ENCODE peak calls at places on chromosomes 7 and 10, in six cellular contexts. A, L, J, Q, R and X are unnamed samples.

GRCh38 chr10:93333278-93333978 is 148.7 kb downstream of the MYOF start:
- DNase-seq in A (no peak), J (peak), Q (no peak), R (no peak), L (no peak), X (no peak)

GRCh38 chr10:95319239-95319638 is 28.4 kb upstream of the PDLIM1 start:
- DNase-seq in A (no peak), R (peak), L (peak), J (no peak), Q (no peak), X (no peak)

GRCh38 chr10:110786172-110786571 is 85.6 kb upstream of the PDCD4 start:
- DNase-seq in L (peak), R (no peak), J (no peak), A (no peak), Q (no peak), X (no peak)

GRCh38 chr7:99562832-99563231 is 4.4 kb downstream of the ZNF655 start:
- DNase-seq in L (peak), R (peak), A (peak), Q (no peak), J (no peak), X (no peak)

GRCh38 chr7:6160191-6160623 is 112.2 kb downstream of the CYTH3 start:
- DNase-seq in J (peak), A (no peak), Q (peak), R (peak), L (peak), X (no peak)

GRCh38 chr7:51255050-51255449 is 61.6 kb downstream of the COBL start:
- DNase-seq in R (no peak), L (no peak), A (no peak), Q (no peak), J (no peak), X (no peak)

GRCh38 chr10:6108631-6109443 is 20.0 kb downstream of the RBM17 start:
- DNase-seq in R (peak), L (peak), Q (peak), J (peak), A (peak), X (peak)

GRCh38 chr10:88347022-88347421 is 236.1 kb downstream of the RNLS start:
- DNase-seq in Q (no peak), A (no peak), J (no peak), R (no peak), L (no peak), X (no peak)

GRCh38 chr7:84914598-84914997 is 272.3 kb downstream of the SEMA3D start:
- DNase-seq in L (no peak), A (peak), Q (no peak), R (no peak), J (no peak), X (no peak)

GRCh38 chr10:12364559-12364958 is 15.2 kb downstream of the CAMK1D start:
- DNase-seq in Q (no peak), L (no peak), J (no peak), A (no peak), R (no peak), X (no peak)

GRCh38 chr10:129730993-129731325 is 233.1 kb downstream of the EBF3 start:
- DNase-seq in A (no peak), L (no peak), J (peak), Q (no peak), R (no peak), X (no peak)

GRCh38 chr7:2577914-2578680 is 19.3 kb downstream of the IQCE start:
- DNase-seq in Q (no peak), A (no peak), L (no peak), J (no peak), R (no peak), X (no peak)

DNA sequence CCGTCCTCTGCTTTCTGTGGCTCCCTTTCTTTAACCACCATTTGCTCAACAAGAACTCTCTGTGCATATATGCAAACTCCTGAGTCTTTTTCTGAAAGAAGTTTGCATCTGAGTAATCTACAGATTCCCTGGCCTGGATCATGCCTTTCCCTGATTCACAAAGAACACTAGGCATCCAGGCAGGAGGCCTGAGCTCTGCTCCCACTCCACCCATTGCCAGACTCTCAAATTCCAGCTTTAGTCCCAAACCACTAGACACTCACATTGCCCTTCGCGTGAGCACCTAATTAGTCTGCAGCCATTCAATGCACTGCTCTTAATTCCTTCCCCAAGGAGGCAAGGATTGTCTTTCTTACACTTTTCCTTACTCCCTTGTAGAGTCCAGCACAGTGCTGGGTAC is 60.9 kb downstream of the ABCC2 start:
- DNase-seq in L (no peak), R (peak), Q (no peak), J (no peak), A (no peak), X (no peak)
- H2AFZ ChIP-seq in L (no peak), R (peak), Q (peak), J (no peak), A (no peak), X (no peak)

GRCh38 chr7:130299909-130300308 is 6.9 kb downstream of the CPA4 start:
- DNase-seq in R (no peak), L (no peak), A (no peak), Q (no peak), J (no peak), X (no peak)

GRCh38 chr7:130298927-130299326 is 6.0 kb downstream of the CPA4 start:
- DNase-seq in L (no peak), Q (no peak), A (no peak), R (no peak), J (no peak), X (no peak)

GRCh38 chr7:130296221-130296951 is 3.4 kb downstream of the CPA4 start:
- DNase-seq in R (peak), L (no peak), Q (no peak), A (no peak), J (no peak), X (no peak)

GRCh38 chr7:130297628-130298027 is 4.7 kb downstream of the CPA4 start:
- DNase-seq in J (no peak), Q (no peak), R (no peak), L (no peak), A (no peak), X (no peak)

DNA sequence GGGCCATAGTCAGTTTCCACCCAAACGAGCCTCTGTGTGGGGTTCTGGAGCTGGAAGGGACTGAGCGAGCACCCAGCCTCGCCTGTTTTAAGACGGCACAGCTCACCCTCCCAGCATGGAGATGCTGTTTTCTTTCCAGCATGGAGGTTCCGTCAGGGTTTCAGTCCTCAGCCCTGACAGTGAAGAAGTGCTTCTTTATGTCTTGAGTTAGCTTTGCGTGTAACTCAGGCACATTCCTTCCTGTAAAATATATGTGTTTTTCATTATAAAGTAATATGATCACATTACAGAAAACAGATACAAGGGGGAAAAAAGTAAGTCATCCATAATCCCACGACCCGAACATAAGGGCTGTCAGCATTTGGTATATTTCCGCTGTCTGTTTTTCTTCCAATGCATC is 5.1 kb downstream of the CPA4 start:
- DNase-seq in A (no peak), Q (no peak), L (no peak), J (no peak), R (no peak), X (no peak)
- H2AFZ ChIP-seq in A (no peak), Q (no peak), L (no peak), J (no peak), R (no peak), X (no peak)

DNA sequence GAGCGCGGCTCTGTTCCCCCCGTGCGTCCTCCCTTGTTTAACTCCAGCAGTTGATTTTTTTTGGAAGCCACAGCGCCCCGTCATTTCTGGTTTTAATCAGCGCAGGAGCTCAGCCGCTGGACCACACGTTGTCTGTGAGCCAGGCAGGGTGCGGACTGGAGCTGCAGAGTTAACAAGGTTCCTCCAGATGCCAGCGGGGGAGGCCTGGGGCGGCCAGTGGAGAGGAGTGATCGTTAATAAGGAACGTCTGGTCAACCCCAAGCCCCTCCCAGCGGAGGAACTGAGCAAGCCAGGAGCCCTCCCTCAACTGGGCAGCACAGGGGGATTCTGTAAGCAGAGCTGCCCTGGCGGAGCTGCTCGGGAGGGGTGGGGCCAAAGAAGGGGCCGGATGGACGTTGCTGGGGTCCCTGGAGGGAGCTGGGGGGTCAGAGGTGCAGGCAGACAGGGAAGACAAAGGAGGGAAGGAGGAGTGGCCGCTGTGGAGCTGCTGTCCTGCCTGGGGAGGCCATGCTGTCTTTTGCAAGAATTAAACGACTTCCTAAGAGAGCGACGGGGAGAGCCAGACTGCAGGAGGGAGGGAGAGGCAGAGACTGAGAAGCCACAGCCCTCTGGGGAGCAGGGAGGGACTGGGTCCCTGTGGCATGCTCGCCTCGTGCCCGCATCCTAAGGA is 537.2 kb upstream of the FOXK1 start:
- DNase-seq in L (peak), A (no peak), Q (peak), J (peak), R (no peak), X (no peak)
- H2AFZ ChIP-seq in L (peak), A (no peak), Q (no peak), J (no peak), R (no peak), X (no peak)

DNA sequence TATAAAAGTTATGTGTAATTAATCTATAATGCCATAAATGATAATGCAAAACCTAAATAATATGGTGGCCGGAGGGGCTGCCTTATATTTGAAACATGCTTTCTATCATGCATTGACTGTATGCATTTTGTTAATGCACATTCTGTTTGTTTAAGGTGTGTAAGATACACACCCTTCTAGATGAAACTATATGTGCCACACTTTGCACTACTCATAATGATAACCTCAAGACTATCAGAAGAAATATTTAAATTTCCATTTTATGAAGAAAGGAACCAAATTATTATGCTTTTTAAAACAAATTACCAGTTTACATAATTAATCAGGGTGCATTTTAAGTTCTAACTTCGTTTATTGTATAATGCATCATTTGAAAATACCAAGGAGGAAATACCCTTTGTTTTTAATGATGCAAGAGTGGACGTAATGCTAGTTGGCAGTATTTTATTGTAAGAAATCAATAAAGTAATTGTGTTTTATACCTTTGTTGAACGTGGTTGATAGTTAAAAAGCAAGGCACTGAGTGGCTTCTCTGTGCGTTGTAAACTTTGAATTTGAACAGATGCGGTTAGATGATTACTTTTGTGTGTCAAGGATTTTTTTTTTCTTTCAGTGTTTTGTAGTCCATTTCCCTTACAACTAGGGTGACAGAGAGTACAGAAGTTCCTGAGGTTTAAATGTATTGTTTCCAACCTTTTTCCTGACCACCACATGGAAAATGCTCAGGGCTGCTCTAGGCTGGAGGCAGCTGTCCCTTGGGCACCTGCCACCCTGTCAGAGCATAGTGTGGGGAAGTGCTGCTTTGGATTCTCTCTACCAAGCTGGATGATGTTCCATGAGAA is 21.6 kb downstream of the NRBF2 start:
- DNase-seq in Q (no peak), R (no peak), J (no peak), A (no peak), L (no peak), X (no peak)
- H2AFZ ChIP-seq in Q (no peak), R (no peak), J (no peak), A (no peak), L (no peak), X (no peak)

DNA sequence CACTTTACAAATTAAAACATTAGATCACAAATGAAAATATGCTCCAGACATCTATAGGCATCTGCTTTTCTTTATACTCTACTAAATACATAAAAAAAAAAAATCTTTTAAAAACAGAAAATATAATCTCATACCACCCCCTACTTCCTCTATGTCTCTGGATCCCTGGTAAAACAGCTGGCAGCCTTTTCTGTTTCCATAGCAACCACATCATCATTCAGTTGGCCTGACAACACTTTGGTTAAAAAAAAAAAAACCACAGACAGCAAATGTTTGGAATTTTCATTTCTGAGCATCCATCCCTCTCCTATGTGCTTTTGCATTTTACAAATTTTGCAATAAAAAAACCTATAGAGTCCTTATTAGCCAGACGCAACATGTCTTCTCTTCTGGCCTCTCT is 105.8 kb downstream of the NSUN6 start:
- DNase-seq in J (no peak), Q (peak), R (peak), L (no peak), A (no peak), X (peak)
- H2AFZ ChIP-seq in J (no peak), Q (no peak), R (no peak), L (no peak), A (no peak), X (no peak)

GRCh38 chr10:102673961-102674511 is 29.8 kb downstream of the TRIM8 start:
- DNase-seq in J (peak), Q (peak), R (peak), L (peak), A (peak), X (no peak)

GRCh38 chr10:102675151-102675886 is 31.0 kb downstream of the TRIM8 start:
- DNase-seq in A (no peak), L (peak), Q (no peak), J (peak), R (no peak), X (no peak)

GRCh38 chr10:102672822-102673200 is 28.5 kb downstream of the TRIM8 start:
- DNase-seq in R (no peak), L (no peak), A (no peak), J (no peak), Q (peak), X (no peak)

GRCh38 chr10:102674566-102674965 is 30.3 kb downstream of the TRIM8 start:
- DNase-seq in L (peak), Q (peak), A (peak), R (no peak), J (no peak), X (no peak)

GRCh38 chr10:102673235-102673634 is 29.0 kb downstream of the TRIM8 start:
- DNase-seq in L (no peak), J (no peak), A (no peak), Q (no peak), R (no peak), X (no peak)
- H2AFZ ChIP-seq in L (no peak), J (no peak), A (no peak), Q (no peak), R (peak), X (no peak)

DNA sequence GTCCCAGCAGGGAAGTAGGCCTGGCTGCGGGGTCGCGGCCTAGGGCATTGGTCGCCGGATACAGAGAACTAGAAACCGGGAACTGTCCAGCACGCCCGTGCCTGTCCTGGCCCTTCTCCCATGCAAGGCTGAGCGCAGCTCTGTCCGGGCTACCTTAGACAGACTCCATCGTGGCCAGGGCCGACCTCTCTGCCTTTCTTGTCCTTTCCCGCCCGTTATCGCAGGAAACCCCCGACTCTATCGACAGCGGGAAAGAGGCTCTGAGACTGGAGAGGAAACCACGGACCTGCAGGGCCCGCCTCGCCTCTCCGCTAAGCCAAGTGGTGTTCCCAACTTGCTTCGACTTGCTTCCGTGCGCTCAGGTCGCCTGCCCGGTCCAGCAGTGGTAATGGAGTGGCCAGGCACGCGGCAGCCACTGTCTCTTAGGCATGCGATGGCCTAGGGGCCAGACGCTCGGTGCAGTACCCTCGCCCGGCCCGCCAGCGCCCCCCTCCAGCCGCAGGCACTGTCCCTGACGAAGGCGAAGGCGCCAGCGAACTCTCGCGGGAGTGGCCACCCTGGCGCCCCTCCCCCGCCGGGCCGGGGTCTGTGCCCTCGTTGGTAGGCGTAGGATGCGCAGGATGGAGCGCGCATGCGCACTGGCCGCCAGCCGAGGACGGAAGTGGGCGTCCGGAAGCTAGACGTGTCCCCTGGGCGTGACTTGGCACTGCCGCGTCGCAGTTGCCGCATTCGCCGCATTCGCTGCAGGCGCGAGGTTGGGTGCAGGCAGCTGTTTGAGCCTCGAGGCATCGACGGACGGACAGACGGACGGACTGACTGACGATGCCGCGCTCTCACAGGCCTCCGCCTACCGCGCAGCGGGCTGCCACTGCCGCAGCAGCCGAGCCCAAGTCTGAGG is 54.4 kb downstream of the MCMBP start:
- DNase-seq in Q (peak), R (peak), L (peak), J (peak), A (no peak), X (no peak)
- H2AFZ ChIP-seq in Q (no peak), R (peak), L (peak), J (no peak), A (no peak), X (no peak)

GRCh38 chr10:109780997-109781396 is 142.3 kb downstream of the XPNPEP1 start:
- DNase-seq in L (no peak), Q (no peak), R (no peak), A (no peak), J (peak), X (no peak)

GRCh38 chr10:109784236-109784635 is 139.1 kb downstream of the XPNPEP1 start:
- DNase-seq in R (peak), L (no peak), J (no peak), A (no peak), Q (no peak), X (no peak)

GRCh38 chr10:109773818-109774440 is 149.4 kb downstream of the XPNPEP1 start:
- DNase-seq in A (peak), R (peak), L (peak), Q (peak), J (no peak), X (peak)

GRCh38 chr10:109783286-109783685 is 140.0 kb downstream of the XPNPEP1 start:
- DNase-seq in J (no peak), A (no peak), L (no peak), Q (no peak), R (no peak), X (no peak)

DNA sequence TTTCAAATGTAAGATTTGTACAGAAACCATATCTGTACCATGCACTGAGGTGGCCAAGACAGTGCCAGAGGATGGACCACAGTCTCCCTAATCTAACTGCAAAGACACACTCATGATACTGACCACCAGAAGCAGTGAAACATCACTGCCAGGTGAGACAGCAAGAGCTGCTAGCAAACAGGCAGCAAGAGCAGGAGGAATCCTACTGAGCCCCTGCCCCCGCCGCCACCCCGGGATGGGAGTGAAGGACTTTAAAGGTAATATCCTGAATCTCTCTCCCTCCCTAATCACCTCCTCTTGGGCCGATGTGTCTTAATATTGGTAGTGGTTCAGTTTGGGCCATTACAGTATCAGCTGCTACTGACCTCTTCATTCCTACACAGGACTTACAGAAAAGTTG is 144.3 kb downstream of the XPNPEP1 start:
- DNase-seq in J (no peak), Q (no peak), A (no peak), L (no peak), R (no peak), X (no peak)
- H2AFZ ChIP-seq in J (no peak), Q (no peak), A (no peak), L (no peak), R (no peak), X (no peak)